ENCODE peak calls at places on chromosomes 1 and 21, in four cellular contexts. T is GM23338, O is neuronal stem cell, D is HCT116. C is an unnamed sample.

GRCh38 chr1:169109561-169110134 is 3.2 kb downstream of the ATP1B1 start:
- DNase-seq in T (peak; percentile 28), O (no peak), D (peak; percentile 88), C (peak; percentile 30)

GRCh38 chr21:33554236-33554981 is 11.6 kb downstream of the SON start:
- DNase-seq in T (no peak), O (no peak), D (no peak), C (no peak)

GRCh38 chr1:2945821-2946231 is 75.4 kb upstream of the ACTRT2 start:
- DNase-seq in T (no peak), O (no peak), D (no peak), C (no peak)

GRCh38 chr1:85465099-85465790 is at the start of gene DDAH1:
- DNase-seq in T (peak; percentile 79), O (no peak), D (peak; percentile 23), C (no peak)

GRCh38 chr1:180229483-180230415 is at the start of gene LHX4:
- DNase-seq in T (peak; percentile 84), O (no peak), D (no peak), C (peak; percentile 51)

GRCh38 chr21:17590443-17590842 is 22.3 kb downstream of the BTG3 start:
- DNase-seq in T (no peak), O (no peak), D (no peak), C (no peak)

GRCh38 chr21:42733037-42733632 is 79.7 kb downstream of the PDE9A start:
- DNase-seq in T (peak; percentile 28), O (no peak), D (no peak), C (no peak)

GRCh38 chr1:220391426-220391825 is 119.2 kb upstream of the RAB3GAP2 start:
- DNase-seq in T (peak; percentile 24), O (no peak), D (no peak), C (no peak)

GRCh38 chr1:247103777-247104591 is at the start of gene ZNF669:
- DNase-seq in T (peak; percentile 99), O (peak; percentile 92), D (peak; percentile 92), C (peak; percentile 98)

GRCh38 chr1:5651964-5652751 is 340.1 kb downstream of the NPHP4 start:
- DNase-seq in T (no peak), O (peak; percentile 17), D (no peak), C (no peak)

GRCh38 chr1:2561898-2562895 is 6.0 kb downstream of the TNFRSF14 start:
- DNase-seq in T (peak; percentile 61), O (no peak), D (no peak), C (no peak)

GRCh38 chr1:240084337-240084736 is 7.3 kb upstream of the FMN2 start:
- DNase-seq in T (no peak), O (no peak), D (no peak), C (no peak)

GRCh38 chr1:39250460-39251240 is 46.2 kb downstream of the MACF1 start:
- DNase-seq in T (no peak), O (no peak), D (no peak), C (no peak)

GRCh38 chr1:39779821-39780220 is 8.7 kb upstream of the OXCT2 start:
- DNase-seq in T (no peak), O (no peak), D (no peak), C (no peak)

GRCh38 chr21:28822882-28823335 is 169.8 kb downstream of the LTN1 start:
- DNase-seq in T (no peak), O (no peak), D (no peak), C (no peak)
- H3K27ac ChIP-seq in T (no peak overlapping the region), O (no peak overlapping the region), D (no peak overlapping the region), C (no peak overlapping the region)

GRCh38 chr1:216630532-216630931 is 92.7 kb downstream of the ESRRG start:
- DNase-seq in T (no peak), O (no peak), D (no peak), C (no peak)

GRCh38 chr1:216627252-216627651 is 96.0 kb downstream of the ESRRG start:
- DNase-seq in T (no peak), O (no peak), D (no peak), C (no peak)

DNA sequence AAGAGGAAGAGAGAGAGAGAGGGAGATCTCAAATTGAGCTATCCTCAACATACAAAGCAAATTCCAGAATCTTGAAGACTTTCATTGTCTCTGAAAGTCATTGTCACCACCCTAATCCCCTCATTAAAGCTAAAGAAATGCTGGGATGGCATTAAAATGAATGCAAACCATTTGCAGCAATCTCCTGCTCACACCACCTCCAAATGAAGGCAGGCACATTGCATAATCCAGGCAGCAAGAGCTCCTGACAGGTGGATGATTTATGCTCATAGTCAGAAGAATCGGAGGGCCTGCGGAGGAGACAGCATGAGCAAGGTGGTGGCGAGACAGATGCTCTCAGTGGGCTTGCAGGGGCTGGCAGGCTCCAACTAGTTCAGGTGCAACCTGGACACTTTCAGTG is 90.2 kb downstream of the ESRRG start:
- DNase-seq in T (peak; percentile 4), O (peak; percentile 48), D (no peak), C (no peak)
- H3K4me2 ChIP-seq in T (no peak overlapping the region), O (no peak overlapping the region), D (no peak overlapping the region), C (no peak overlapping the region)

GRCh38 chr1:27341525-27342252 is at the start of gene SYTL1:
- DNase-seq in T (peak; percentile 80), O (no peak), D (peak; percentile 63), C (peak; percentile 90)
- H3K27ac ChIP-seq in T (no peak within 1 kb of the TSS), O (peak within 1 kb of the TSS; percentile 16), D (peak within 1 kb of the TSS; percentile 95), C (peak within 1 kb of the TSS; percentile 70)

DNA sequence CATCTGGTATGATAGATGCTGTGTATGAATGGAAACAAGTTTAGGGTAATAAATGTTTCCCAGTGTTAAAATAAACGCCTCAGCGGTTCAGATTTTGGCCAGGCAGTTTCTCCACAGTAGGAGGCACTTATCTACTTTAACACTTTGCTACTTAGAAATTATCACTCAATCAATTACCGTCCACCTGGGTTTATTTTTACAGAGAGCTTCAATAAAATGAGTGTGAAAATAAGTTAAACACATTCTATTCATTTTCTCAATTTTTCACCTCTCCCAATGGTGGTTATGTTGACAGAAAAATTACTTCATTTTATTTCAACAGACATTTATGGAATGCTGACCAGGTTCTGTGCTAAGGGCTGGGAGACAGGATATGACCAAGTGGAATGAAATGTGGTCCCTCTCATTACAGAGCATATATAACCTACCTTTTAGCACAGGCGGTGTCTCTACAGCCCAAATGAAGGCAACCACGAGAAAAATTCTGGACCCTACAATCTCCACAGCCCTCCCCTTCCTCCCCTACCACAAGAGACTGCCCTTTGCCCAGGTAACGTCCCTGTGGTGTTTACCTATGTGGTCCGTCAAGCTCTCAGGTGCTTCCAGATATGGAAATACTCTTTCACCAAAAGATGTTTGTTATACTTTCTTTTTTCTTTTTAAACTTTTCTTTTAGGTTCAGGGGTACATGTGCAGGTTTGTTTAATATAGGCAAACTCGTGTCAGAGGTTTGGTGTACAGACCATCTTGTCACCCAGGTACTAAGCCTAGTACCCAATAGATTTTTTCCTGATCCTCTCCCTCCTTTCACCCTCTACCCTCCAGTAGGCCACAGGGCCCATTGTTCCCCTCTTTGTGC is 105.5 kb downstream of the HLCS start:
- DNase-seq in T (no peak), O (no peak), D (no peak), C (no peak)
- H3K4me2 ChIP-seq in T (no peak overlapping the region), O (no peak overlapping the region), D (peak overlapping the region; percentile 47), C (no peak overlapping the region)

GRCh38 chr1:201496296-201496690 is 10.6 kb downstream of the CSRP1 start:
- DNase-seq in T (no peak), O (no peak), D (no peak), C (no peak)
- H3K27ac ChIP-seq in T (no peak overlapping the region), O (no peak overlapping the region), D (no peak overlapping the region), C (no peak overlapping the region)

GRCh38 chr1:27358928-27359313 is 7.8 kb downstream of the MAP3K6 start:
- DNase-seq in T (no peak), O (no peak), D (no peak), C (no peak)

GRCh38 chr1:27356277-27356627 is 10.5 kb downstream of the MAP3K6 start:
- DNase-seq in T (peak; percentile 39), O (no peak), D (no peak), C (no peak)

GRCh38 chr1:27358038-27358927 is 8.5 kb downstream of the MAP3K6 start:
- DNase-seq in T (no peak), O (no peak), D (no peak), C (no peak)

GRCh38 chr1:27356628-27357280 is 10.0 kb downstream of the MAP3K6 start:
- DNase-seq in T (peak; percentile 71), O (no peak), D (no peak), C (peak; percentile 48)

DNA sequence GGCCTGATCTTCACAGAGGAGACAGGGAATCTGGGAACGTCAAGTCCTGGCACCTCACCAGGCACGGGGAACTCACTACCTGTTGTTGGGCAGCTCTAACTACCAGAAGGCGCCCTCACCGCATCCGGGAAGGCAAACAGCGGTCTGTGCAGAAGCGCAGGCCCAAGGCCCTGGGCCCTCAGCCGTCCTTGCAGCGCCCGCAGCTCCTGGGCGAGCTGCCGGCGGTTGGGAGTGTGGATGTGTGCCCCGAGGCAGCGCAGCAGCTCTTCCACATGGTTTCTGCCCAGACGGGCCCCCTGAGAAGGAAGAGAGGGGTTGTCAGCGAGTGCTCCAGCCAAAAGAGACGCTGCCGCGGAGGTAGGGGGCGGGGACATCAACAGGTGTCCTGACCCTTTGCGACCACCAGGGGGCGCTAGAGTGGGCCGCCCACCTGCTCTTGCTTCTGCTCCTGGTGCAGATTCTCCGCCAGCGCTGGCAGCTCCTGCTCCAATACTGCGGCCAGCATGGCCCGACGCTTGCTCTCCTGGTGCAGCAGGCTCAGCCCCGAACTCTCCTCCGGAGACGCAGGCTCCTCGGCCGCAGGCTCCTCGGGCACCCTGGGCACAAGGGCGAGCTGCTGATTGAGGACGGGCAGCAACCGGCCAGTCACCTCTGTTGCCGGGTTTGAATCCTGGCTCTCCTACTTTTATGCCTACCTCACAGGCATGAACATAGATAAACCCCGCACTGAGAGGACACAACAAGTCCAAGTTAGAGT is 9.3 kb downstream of the MAP3K6 start:
- DNase-seq in T (peak; percentile 87), O (peak; percentile 69), D (no peak), C (peak; percentile 77)
- H3K4me2 ChIP-seq in T (peak overlapping the region; percentile 84), O (peak overlapping the region; percentile 36), D (no peak overlapping the region), C (peak overlapping the region; percentile 84)

DNA sequence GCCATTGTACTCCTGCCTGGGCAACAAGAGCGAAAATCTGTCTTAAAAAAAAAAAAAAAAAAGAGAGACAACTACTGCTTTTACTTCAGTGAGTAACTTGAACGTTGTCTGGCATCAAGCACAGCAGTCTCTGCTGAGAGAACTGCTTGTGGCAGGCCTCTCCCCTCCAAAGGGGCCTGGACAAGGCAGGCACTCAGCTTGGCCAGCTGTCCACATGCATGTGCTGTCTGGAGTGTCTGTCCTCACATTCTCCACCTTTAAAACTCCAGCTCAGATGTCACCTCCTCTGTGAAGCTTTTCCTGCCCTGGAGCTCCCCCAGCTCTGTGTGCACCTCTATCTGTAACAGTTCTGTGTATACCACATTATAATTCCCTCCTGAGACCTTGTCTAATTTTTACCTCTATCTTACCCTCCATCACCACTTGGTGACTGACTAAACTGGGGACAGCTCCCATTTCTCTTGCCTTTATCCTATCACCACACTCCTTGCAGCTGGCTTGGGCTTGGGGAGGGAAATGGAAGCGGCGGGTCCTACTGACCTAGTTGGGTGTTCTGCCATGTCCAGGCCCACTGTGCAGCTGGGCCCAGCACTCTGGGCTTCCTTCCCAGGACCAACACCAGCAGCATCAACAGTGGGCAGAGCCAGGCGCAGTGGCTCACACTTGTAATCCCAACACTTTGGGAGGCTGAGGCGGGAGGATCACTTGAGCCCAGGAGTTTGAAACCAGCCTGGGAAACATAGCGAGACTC is 71.4 kb upstream of the ARTN start:
- DNase-seq in T (no peak), O (no peak), D (no peak), C (no peak)
- H3K27ac ChIP-seq in T (no peak overlapping the region), O (no peak overlapping the region), D (no peak overlapping the region), C (no peak overlapping the region)

GRCh38 chr1:40936878-40937484 is 42.5 kb upstream of the CTPS1 start:
- DNase-seq in T (no peak), O (no peak), D (no peak), C (no peak)
- H3K4me2 ChIP-seq in T (no peak overlapping the region), O (no peak overlapping the region), D (no peak overlapping the region), C (no peak overlapping the region)

C was measured in OCI-LY7.